ENCODE peak calls at places on chromosomes 12 and 14, in seven cellular contexts. One of them, this sample, is unnamed.

GRCh38 chr12:75560167-75560566 is 48.8 kb upstream of the KRR1 start:
- DNase-seq in endothelial cell of umbilical vein: peak; percentile 70
- DNase-seq in ovary: no peak
- DNase-seq in uterus: no peak
- DNase-seq in IMR-90: peak; percentile 63
- DNase-seq in A549: peak; percentile 57
- DNase-seq in thoracic aorta: no peak
- DNase-seq in this sample: no peak

GRCh38 chr12:9103050-9103854 is 12.5 kb downstream of the A2M start:
- DNase-seq in thoracic aorta: no peak
- DNase-seq in IMR-90: no peak
- DNase-seq in A549: no peak
- DNase-seq in endothelial cell of umbilical vein: no peak
- DNase-seq in ovary: no peak
- DNase-seq in uterus: no peak
- DNase-seq in this sample: no peak

GRCh38 chr14:23564181-23564812 is 3.3 kb downstream of the AP1G2 start:
- DNase-seq in A549: no peak
- DNase-seq in endothelial cell of umbilical vein: no peak
- DNase-seq in uterus: no peak
- DNase-seq in thoracic aorta: no peak
- DNase-seq in ovary: peak; percentile 33
- DNase-seq in IMR-90: no peak
- DNase-seq in this sample: no peak

GRCh38 chr12:17203497-17203896 is 597.5 kb upstream of the LMO3 start:
- DNase-seq in ovary: no peak
- DNase-seq in A549: no peak
- DNase-seq in thoracic aorta: no peak
- DNase-seq in uterus: no peak
- DNase-seq in endothelial cell of umbilical vein: no peak
- DNase-seq in IMR-90: no peak
- DNase-seq in this sample: no peak

GRCh38 chr12:65824314-65824563 is at the start of gene HMGA2:
- DNase-seq in A549: no peak
- DNase-seq in uterus: peak; percentile 19
- DNase-seq in thoracic aorta: no peak
- DNase-seq in ovary: no peak
- DNase-seq in IMR-90: peak; percentile 84
- DNase-seq in endothelial cell of umbilical vein: peak; percentile 83
- DNase-seq in this sample: peak; percentile 60

GRCh38 chr14:105473033-105473676 is 1.5 kb upstream of the CRIP2 start:
- DNase-seq in A549: no peak
- DNase-seq in ovary: peak; percentile 53
- DNase-seq in endothelial cell of umbilical vein: no peak
- DNase-seq in uterus: no peak
- DNase-seq in thoracic aorta: no peak
- DNase-seq in IMR-90: no peak
- DNase-seq in this sample: no peak

GRCh38 chr12:55931317-55931779 is 386 bp downstream of the DGKA start:
- DNase-seq in ovary: peak; percentile 57
- DNase-seq in uterus: peak; percentile 33
- DNase-seq in endothelial cell of umbilical vein: peak; percentile 9
- DNase-seq in thoracic aorta: no peak
- DNase-seq in A549: no peak
- DNase-seq in IMR-90: no peak
- DNase-seq in this sample: peak; percentile 68

GRCh38 chr14:69877492-69877891 is 1.7 kb upstream of the SMOC1 start:
- DNase-seq in A549: peak; percentile 51
- DNase-seq in IMR-90: peak; percentile 74
- DNase-seq in uterus: no peak
- DNase-seq in thoracic aorta: no peak
- DNase-seq in endothelial cell of umbilical vein: peak; percentile 33
- DNase-seq in ovary: no peak
- DNase-seq in this sample: no peak

GRCh38 chr12:31363416-31363809 is 37.5 kb upstream of the SINHCAF start:
- DNase-seq in A549: no peak
- DNase-seq in endothelial cell of umbilical vein: no peak
- DNase-seq in ovary: no peak
- DNase-seq in uterus: no peak
- DNase-seq in IMR-90: no peak
- DNase-seq in thoracic aorta: no peak
- DNase-seq in this sample: no peak

GRCh38 chr14:70086685-70087379 is 101.9 kb downstream of the SLC8A3 start:
- DNase-seq in ovary: no peak
- DNase-seq in thoracic aorta: no peak
- DNase-seq in A549: peak; percentile 65
- DNase-seq in IMR-90: peak; percentile 54
- DNase-seq in uterus: no peak
- DNase-seq in endothelial cell of umbilical vein: peak; percentile 35
- DNase-seq in this sample: no peak

GRCh38 chr12:55072093-55072492 is 52.3 kb downstream of the NEUROD4 start:
- DNase-seq in A549: peak; percentile 62
- DNase-seq in uterus: no peak
- DNase-seq in endothelial cell of umbilical vein: peak; percentile 9
- DNase-seq in thoracic aorta: no peak
- DNase-seq in IMR-90: no peak
- DNase-seq in ovary: no peak
- DNase-seq in this sample: no peak

GRCh38 chr12:27332407-27333310 is at the start of gene BMAL2:
- DNase-seq in thoracic aorta: no peak
- DNase-seq in IMR-90: peak; percentile 43
- DNase-seq in endothelial cell of umbilical vein: peak; percentile 58
- DNase-seq in ovary: peak; percentile 47
- DNase-seq in uterus: peak; percentile 27
- DNase-seq in A549: peak; percentile 29
- DNase-seq in this sample: no peak

GRCh38 chr14:101975231-101975630 is 10.9 kb downstream of the DYNC1H1 start:
- DNase-seq in endothelial cell of umbilical vein: no peak
- DNase-seq in thoracic aorta: no peak
- DNase-seq in IMR-90: no peak
- DNase-seq in ovary: no peak
- DNase-seq in uterus: no peak
- DNase-seq in A549: no peak
- DNase-seq in this sample: no peak

GRCh38 chr12:88300931-88301330 is 158.8 kb downstream of the TMTC3 start:
- DNase-seq in A549: peak; percentile 79
- DNase-seq in IMR-90: peak; percentile 32
- DNase-seq in uterus: no peak
- DNase-seq in ovary: no peak
- DNase-seq in endothelial cell of umbilical vein: no peak
- DNase-seq in thoracic aorta: no peak
- DNase-seq in this sample: no peak

GRCh38 chr14:99690636-99691035 is 6.5 kb downstream of the CYP46A1 start:
- DNase-seq in thoracic aorta: no peak
- DNase-seq in IMR-90: no peak
- DNase-seq in endothelial cell of umbilical vein: no peak
- DNase-seq in uterus: no peak
- DNase-seq in ovary: no peak
- DNase-seq in A549: no peak
- DNase-seq in this sample: no peak

GRCh38 chr12:50764116-50764860 is 387 bp downstream of the ATF1 start:
- DNase-seq in endothelial cell of umbilical vein: peak; percentile 53
- DNase-seq in A549: peak; percentile 63
- DNase-seq in uterus: peak; percentile 56
- DNase-seq in ovary: no peak
- DNase-seq in thoracic aorta: no peak
- DNase-seq in IMR-90: peak; percentile 23
- DNase-seq in this sample: peak; percentile 82

GRCh38 chr14:91254456-91254855 is 10.0 kb upstream of the GPR68 start:
- DNase-seq in IMR-90: no peak
- DNase-seq in endothelial cell of umbilical vein: no peak
- DNase-seq in A549: no peak
- DNase-seq in thoracic aorta: no peak
- DNase-seq in uterus: no peak
- DNase-seq in ovary: no peak
- DNase-seq in this sample: no peak

GRCh38 chr14:93938766-93939303 is 11.7 kb downstream of the FAM181A start:
- DNase-seq in thoracic aorta: no peak
- DNase-seq in A549: no peak
- DNase-seq in ovary: no peak
- DNase-seq in IMR-90: no peak
- DNase-seq in uterus: no peak
- DNase-seq in endothelial cell of umbilical vein: no peak
- DNase-seq in this sample: no peak
- H3K4me1 ChIP-seq in thoracic aorta: peaks cover 5% of the 10 kb centered on the region
- H3K4me1 ChIP-seq in A549: peaks cover 15% of the 10 kb centered on the region
- H3K4me1 ChIP-seq in ovary: no peaks in the 10 kb centered on the region
- H3K4me1 ChIP-seq in IMR-90: peaks cover 7% of the 10 kb centered on the region
- H3K4me1 ChIP-seq in uterus: no peaks in the 10 kb centered on the region
- H3K4me1 ChIP-seq in endothelial cell of umbilical vein: no peaks in the 10 kb centered on the region
- H3K4me1 ChIP-seq in this sample: peaks cover 26% of the 10 kb centered on the region

GRCh38 chr12:121648458-121649028 is 20.9 kb downstream of the MORN3 start:
- DNase-seq in ovary: no peak
- DNase-seq in uterus: no peak
- DNase-seq in IMR-90: no peak
- DNase-seq in endothelial cell of umbilical vein: no peak
- DNase-seq in thoracic aorta: no peak
- DNase-seq in A549: no peak
- DNase-seq in this sample: no peak
- H3K27ac ChIP-seq in ovary: no peak overlapping the region
- H3K27ac ChIP-seq in uterus: no peak overlapping the region
- H3K27ac ChIP-seq in IMR-90: no peak overlapping the region
- H3K27ac ChIP-seq in endothelial cell of umbilical vein: no peak overlapping the region
- H3K27ac ChIP-seq in thoracic aorta: no peak overlapping the region
- H3K27ac ChIP-seq in A549: no peak overlapping the region
- H3K27ac ChIP-seq in this sample: peak overlapping the region; percentile 81

DNA sequence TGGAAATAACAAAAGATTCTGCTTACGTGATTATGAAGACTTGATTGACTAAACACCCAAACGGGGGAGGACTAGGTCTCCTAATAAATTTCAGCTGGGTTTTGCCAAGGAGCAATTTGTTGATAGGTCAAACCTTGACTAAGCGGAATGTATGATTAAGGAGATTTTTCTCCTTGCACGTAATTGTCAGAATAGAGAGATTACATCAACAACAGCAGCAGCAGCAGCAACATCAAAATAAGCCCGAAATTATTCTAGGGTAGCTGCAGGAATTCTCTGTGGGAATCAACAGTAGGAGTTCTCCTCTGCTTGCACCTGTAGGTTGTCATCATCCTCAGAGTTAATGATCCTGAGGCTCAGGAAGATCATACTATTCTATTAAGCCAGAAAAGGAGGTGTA is 10.2 kb downstream of the ELK3 start:
- DNase-seq in endothelial cell of umbilical vein: peak; percentile 57
- DNase-seq in uterus: no peak
- DNase-seq in thoracic aorta: no peak
- DNase-seq in ovary: no peak
- DNase-seq in A549: no peak
- DNase-seq in IMR-90: no peak
- DNase-seq in this sample: no peak
- H3K4me1 ChIP-seq in endothelial cell of umbilical vein: peaks cover 88% of the 10 kb centered on the region
- H3K4me1 ChIP-seq in uterus: no peaks in the 10 kb centered on the region
- H3K4me1 ChIP-seq in thoracic aorta: peaks cover 8% of the 10 kb centered on the region
- H3K4me1 ChIP-seq in ovary: no peaks in the 10 kb centered on the region
- H3K4me1 ChIP-seq in A549: peaks cover 18% of the 10 kb centered on the region
- H3K4me1 ChIP-seq in IMR-90: peaks cover 10% of the 10 kb centered on the region
- H3K4me1 ChIP-seq in this sample: peaks cover 12% of the 10 kb centered on the region

GRCh38 chr12:125152463-125152862 is 87.2 kb downstream of the AACS start:
- DNase-seq in thoracic aorta: no peak
- DNase-seq in uterus: no peak
- DNase-seq in endothelial cell of umbilical vein: no peak
- DNase-seq in A549: no peak
- DNase-seq in ovary: no peak
- DNase-seq in IMR-90: no peak
- DNase-seq in this sample: no peak

GRCh38 chr12:125151284-125151683 is 86.0 kb downstream of the AACS start:
- DNase-seq in thoracic aorta: no peak
- DNase-seq in endothelial cell of umbilical vein: no peak
- DNase-seq in A549: peak; percentile 28
- DNase-seq in IMR-90: no peak
- DNase-seq in ovary: no peak
- DNase-seq in uterus: no peak
- DNase-seq in this sample: no peak

GRCh38 chr12:125148316-125148715 is 83.1 kb downstream of the AACS start:
- DNase-seq in thoracic aorta: no peak
- DNase-seq in uterus: no peak
- DNase-seq in A549: no peak
- DNase-seq in endothelial cell of umbilical vein: no peak
- DNase-seq in IMR-90: no peak
- DNase-seq in ovary: no peak
- DNase-seq in this sample: no peak

GRCh38 chr12:125145196-125145595 is 80.0 kb downstream of the AACS start:
- DNase-seq in IMR-90: no peak
- DNase-seq in A549: no peak
- DNase-seq in thoracic aorta: no peak
- DNase-seq in uterus: no peak
- DNase-seq in endothelial cell of umbilical vein: no peak
- DNase-seq in ovary: no peak
- DNase-seq in this sample: no peak

DNA sequence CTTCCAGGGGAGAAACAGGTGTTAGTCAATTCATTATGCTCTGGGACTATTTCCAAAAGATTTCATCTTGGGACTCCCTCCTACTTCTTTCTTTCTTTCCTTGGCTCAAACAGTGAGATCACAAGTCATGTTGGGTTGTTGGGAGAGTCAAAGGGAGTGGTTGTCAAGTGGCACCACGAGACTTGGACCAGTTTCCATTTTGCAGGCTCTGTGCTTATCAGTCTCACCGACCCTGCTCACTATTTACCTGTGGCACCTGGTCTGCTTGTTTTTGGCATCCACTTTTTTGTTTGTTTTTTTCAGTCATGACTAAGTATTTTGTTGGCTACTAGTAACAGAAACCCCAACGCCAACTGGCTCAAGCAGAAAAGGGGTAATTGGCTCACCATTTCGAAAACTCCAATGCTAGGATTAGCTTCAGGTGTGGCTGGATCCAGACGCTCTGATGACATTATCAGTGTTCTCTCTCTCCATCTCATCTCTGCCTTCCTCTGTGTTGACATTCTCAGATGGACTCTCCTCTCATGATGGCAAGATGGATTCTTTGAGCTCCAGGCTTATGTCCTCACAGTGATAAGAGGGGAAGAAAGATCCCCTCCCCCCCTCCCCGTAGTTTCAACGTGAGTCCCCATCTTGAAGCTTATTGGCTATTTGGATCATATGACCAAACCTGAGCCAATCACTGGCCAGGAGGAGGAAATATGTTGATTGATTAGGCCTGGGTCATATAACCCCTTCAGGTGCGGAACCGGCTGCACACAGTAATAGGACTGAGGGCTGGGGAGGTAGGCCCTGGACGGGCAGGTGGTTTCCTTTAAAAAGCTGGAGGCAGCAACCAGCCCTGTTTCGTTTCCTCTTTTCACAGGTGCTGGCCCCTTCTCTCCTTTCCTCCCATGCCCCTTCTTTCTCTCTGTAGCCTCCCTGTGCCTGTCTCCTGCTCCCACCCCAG is 84.2 kb downstream of the AACS start:
- DNase-seq in thoracic aorta: no peak
- DNase-seq in uterus: no peak
- DNase-seq in A549: no peak
- DNase-seq in ovary: no peak
- DNase-seq in endothelial cell of umbilical vein: no peak
- DNase-seq in IMR-90: no peak
- DNase-seq in this sample: no peak
- H3K27ac ChIP-seq in thoracic aorta: no peak overlapping the region
- H3K27ac ChIP-seq in uterus: no peak overlapping the region
- H3K27ac ChIP-seq in A549: no peak overlapping the region
- H3K27ac ChIP-seq in ovary: no peak overlapping the region
- H3K27ac ChIP-seq in endothelial cell of umbilical vein: no peak overlapping the region
- H3K27ac ChIP-seq in IMR-90: no peak overlapping the region
- H3K27ac ChIP-seq in this sample: no peak overlapping the region